ENCODE peak calls at places on chromosomes 4 and X, in seven cellular contexts. O is right cardiac atrium, I is GM04504, T is fibroblast of pulmonary artery, M is osteocyte, E is mesenteric fat pad, J is IMR-90. V is an unnamed sample.

GRCh38 chrX:152600853-152601635 is 36.7 kb upstream of the GABRQ start:
- DNase-seq in M (no peak), E (no peak), I (no peak), O (no peak), J (no peak), T (no peak), V (no peak)

GRCh38 chr4:44118971-44119680 is 329.5 kb downstream of the KCTD8 start:
- DNase-seq in T (peak; percentile 38), O (no peak), I (no peak), J (no peak), M (no peak), E (no peak), V (no peak)

GRCh38 chrX:769796-770195 is 139.2 kb downstream of the SHOX start:
- DNase-seq in E (peak; percentile 45), O (no peak), J (no peak), M (no peak), I (no peak), T (no peak), V (no peak)

GRCh38 chr4:120922390-120923200 is at the start of gene PRDM5:
- DNase-seq in I (peak; percentile 28), J (peak; percentile 40), M (peak; percentile 87), O (peak; percentile 90), E (peak; percentile 91), T (peak; percentile 60), V (no peak)

GRCh38 chr4:96473246-96473645 is 633.4 kb downstream of the PDHA2 start:
- DNase-seq in O (no peak), J (no peak), M (no peak), I (no peak), T (no peak), E (no peak), V (no peak)

GRCh38 chr4:105415281-105415744 is 58.5 kb downstream of the PPA2 start:
- DNase-seq in E (no peak), I (no peak), M (no peak), T (no peak), J (no peak), O (no peak), V (no peak)

GRCh38 chrX:45295587-45295986 is 94.9 kb upstream of the DIPK2B start:
- DNase-seq in M (no peak), I (peak; percentile 59), O (no peak), E (no peak), J (peak; percentile 36), T (peak; percentile 11), V (no peak)

GRCh38 chrX:7120578-7121219 is 26.8 kb upstream of the STS start:
- DNase-seq in E (no peak), I (no peak), J (peak; percentile 58), M (no peak), T (peak; percentile 43), O (no peak), V (no peak)

GRCh38 chr4:115965588-115965987 is 852.2 kb upstream of the NDST4 start:
- DNase-seq in O (no peak), E (no peak), M (no peak), J (no peak), I (no peak), T (no peak), V (no peak)

GRCh38 chrX:21758488-21758887 is 572 bp upstream of the SMPX start:
- DNase-seq in J (no peak), E (no peak), O (no peak), M (no peak), T (no peak), I (no peak), V (no peak)

GRCh38 chrX:30910124-30910860 is 21.2 kb upstream of the TAB3 start:
- DNase-seq in J (peak; percentile 42), I (no peak), T (no peak), E (no peak), O (no peak), M (no peak), V (peak; percentile 3)

GRCh38 chr4:80077639-80078038 is 4.6 kb upstream of the ANTXR2 start:
- DNase-seq in O (no peak), J (peak; percentile 69), T (peak; percentile 45), M (no peak), I (no peak), E (no peak), V (no peak)

GRCh38 chr4:173403051-173403450 is 4.1 kb upstream of the SCRG1 start:
- DNase-seq in E (no peak), I (peak; percentile 22), T (no peak), M (no peak), O (no peak), J (peak; percentile 39), V (no peak)

GRCh38 chr4:10108818-10109783 is 7.5 kb downstream of the WDR1 start:
- DNase-seq in I (no peak), J (peak; percentile 55), O (no peak), E (no peak), M (no peak), T (no peak), V (no peak)

GRCh38 chr4:8407756-8408155 is 32.8 kb downstream of the ACOX3 start:
- DNase-seq in T (no peak), O (peak; percentile 14), J (no peak), I (no peak), M (no peak), E (no peak), V (no peak)

GRCh38 chr4:140609548-140610425 is 41.0 kb upstream of the UCP1 start:
- DNase-seq in E (no peak), I (peak; percentile 18), O (no peak), M (no peak), J (peak; percentile 55), T (peak; percentile 66), V (no peak)

GRCh38 chr4:165343353-165344191 is 16.1 kb downstream of the MSMO1 start:
- DNase-seq in O (no peak), T (no peak), J (no peak), E (no peak), I (no peak), M (no peak), V (no peak)

GRCh38 chr4:168585168-168586091 is 88.6 kb downstream of the PALLD start:
- DNase-seq in O (peak; percentile 87), J (peak; percentile 82), M (peak; percentile 89), T (peak; percentile 91), I (no peak), E (no peak), V (no peak)

GRCh38 chr4:17336524-17336941 is 175.4 kb downstream of the QDPR start:
- DNase-seq in M (no peak), T (peak; percentile 53), O (peak; percentile 67), J (peak; percentile 48), E (no peak), I (no peak), V (peak; percentile 30)

GRCh38 chr4:80840396-80840795 is 190.1 kb upstream of the BMP3 start:
- DNase-seq in M (no peak), O (no peak), T (no peak), J (no peak), E (no peak), I (no peak), V (no peak)

GRCh38 chrX:115408736-115409390 is 119.3 kb downstream of the LUZP4 start:
- DNase-seq in J (peak; percentile 40), T (peak; percentile 42), O (no peak), M (no peak), I (no peak), E (no peak), V (no peak)

GRCh38 chrX:2708016-2708415 is 16.9 kb downstream of the CD99 start:
- DNase-seq in T (no peak), E (no peak), J (no peak), O (no peak), M (no peak), I (no peak), V (no peak)

GRCh38 chr4:46992338-46992737 is 1.0 kb downstream of the GABRA4 start:
- DNase-seq in J (no peak), I (no peak), E (no peak), M (no peak), O (no peak), T (no peak), V (no peak)

GRCh38 chr4:72031868-72032619 is at the start of gene NPFFR2:
- DNase-seq in E (no peak), M (no peak), T (peak; percentile 28), I (no peak), J (no peak), O (peak; percentile 65), V (no peak)

GRCh38 chrX:65610040-65610439 is 57.4 kb upstream of the MSN start:
- DNase-seq in O (no peak), M (no peak), I (no peak), T (peak; percentile 77), J (peak; percentile 11), E (no peak), V (no peak)

GRCh38 chr4:5198586-5198985 is 147.3 kb downstream of the STK32B start:
- DNase-seq in O (no peak), I (no peak), J (no peak), T (no peak), E (no peak), M (no peak), V (no peak)

GRCh38 chr4:53376900-53377299 is 541 bp upstream of the FIP1L1 start:
- DNase-seq in J (no peak), O (no peak), M (no peak), E (no peak), T (no peak), I (no peak), V (no peak)

GRCh38 chrX:40189018-40189417 is 91.3 kb upstream of the BCOR start:
- DNase-seq in M (no peak), E (no peak), T (peak; percentile 69), J (no peak), I (no peak), O (no peak), V (no peak)

GRCh38 chr4:120096508-120097297 is 30.1 kb upstream of the MAD2L1 start:
- DNase-seq in M (no peak), T (no peak), O (no peak), I (no peak), J (peak; percentile 5), E (no peak), V (no peak)

GRCh38 chrX:11629593-11630211 is 36.0 kb downstream of the ARHGAP6 start:
- DNase-seq in E (no peak), I (peak; percentile 29), T (peak; percentile 91), J (peak; percentile 51), O (peak; percentile 65), M (no peak), V (no peak)